ENCODE peak calls at places on chromosomes 12 and 14, in eight cellular contexts. One of them, this sample, is unnamed.

GRCh38 chr12:92034858-92035401 is 110.7 kb downstream of the BTG1 start:
- DNase-seq in body of pancreas: peak
- DNase-seq in stomach: peak
- DNase-seq in vagina: no peak
- DNase-seq in IMR-90: peak
- DNase-seq in A549: peak
- DNase-seq in uterus: peak
- DNase-seq in H1: no peak
- DNase-seq in this sample: peak

GRCh38 chr12:116609715-116610114 is 50.5 kb downstream of the MAP1LC3B2 start:
- DNase-seq in body of pancreas: no peak
- DNase-seq in uterus: no peak
- DNase-seq in vagina: no peak
- DNase-seq in stomach: no peak
- DNase-seq in H1: no peak
- DNase-seq in IMR-90: no peak
- DNase-seq in A549: no peak
- DNase-seq in this sample: no peak

GRCh38 chr12:79119796-79120195 is 255.2 kb downstream of the SYT1 start:
- DNase-seq in stomach: no peak
- DNase-seq in A549: no peak
- DNase-seq in body of pancreas: no peak
- DNase-seq in IMR-90: no peak
- DNase-seq in H1: peak
- DNase-seq in vagina: no peak
- DNase-seq in uterus: no peak
- DNase-seq in this sample: no peak

GRCh38 chr12:131250028-131250950 is 296.6 kb downstream of the ADGRD1 start:
- DNase-seq in H1: no peak
- DNase-seq in body of pancreas: no peak
- DNase-seq in stomach: no peak
- DNase-seq in A549: no peak
- DNase-seq in IMR-90: no peak
- DNase-seq in vagina: no peak
- DNase-seq in uterus: peak
- DNase-seq in this sample: no peak

GRCh38 chr14:100816286-100816949 is 9.5 kb upstream of the MEG3 start:
- DNase-seq in H1: no peak
- DNase-seq in vagina: no peak
- DNase-seq in stomach: no peak
- DNase-seq in uterus: no peak
- DNase-seq in A549: no peak
- DNase-seq in IMR-90: no peak
- DNase-seq in body of pancreas: no peak
- DNase-seq in this sample: no peak

GRCh38 chr12:93050026-93050747 is 121.1 kb upstream of the EEA1 start:
- DNase-seq in uterus: no peak
- DNase-seq in IMR-90: peak
- DNase-seq in stomach: no peak
- DNase-seq in vagina: no peak
- DNase-seq in body of pancreas: no peak
- DNase-seq in A549: no peak
- DNase-seq in H1: no peak
- DNase-seq in this sample: no peak

GRCh38 chr12:57005980-57006808 is at the start of gene ZBTB39:
- DNase-seq in vagina: no peak
- DNase-seq in stomach: peak
- DNase-seq in IMR-90: peak
- DNase-seq in H1: no peak
- DNase-seq in A549: peak
- DNase-seq in body of pancreas: peak
- DNase-seq in uterus: peak
- DNase-seq in this sample: peak

GRCh38 chr12:31005944-31006361 is 67.7 kb upstream of the DDX11 start:
- DNase-seq in A549: peak
- DNase-seq in body of pancreas: no peak
- DNase-seq in vagina: no peak
- DNase-seq in stomach: no peak
- DNase-seq in H1: no peak
- DNase-seq in uterus: no peak
- DNase-seq in IMR-90: peak
- DNase-seq in this sample: peak

GRCh38 chr14:22533057-22533704 is 55.8 kb downstream of the DAD1 start:
- DNase-seq in H1: no peak
- DNase-seq in stomach: no peak
- DNase-seq in vagina: no peak
- DNase-seq in IMR-90: no peak
- DNase-seq in body of pancreas: no peak
- DNase-seq in uterus: no peak
- DNase-seq in A549: no peak
- DNase-seq in this sample: no peak

GRCh38 chr12:109726511-109727038 is 12.9 kb downstream of the FAM222A start:
- DNase-seq in vagina: no peak
- DNase-seq in H1: no peak
- DNase-seq in stomach: no peak
- DNase-seq in IMR-90: no peak
- DNase-seq in A549: no peak
- DNase-seq in body of pancreas: no peak
- DNase-seq in uterus: no peak
- DNase-seq in this sample: no peak
- H3K27ac ChIP-seq in vagina: no peak
- H3K27ac ChIP-seq in H1: no peak
- H3K27ac ChIP-seq in stomach: no peak
- H3K27ac ChIP-seq in IMR-90: no peak
- H3K27ac ChIP-seq in A549: no peak
- H3K27ac ChIP-seq in body of pancreas: peak
- H3K27ac ChIP-seq in uterus: no peak
- H3K27ac ChIP-seq in this sample: no peak

GRCh38 chr14:64501326-64502171 is 2.1 kb downstream of the ZBTB25 start:
- DNase-seq in vagina: peak
- DNase-seq in IMR-90: peak
- DNase-seq in uterus: peak
- DNase-seq in A549: no peak
- DNase-seq in H1: no peak
- DNase-seq in stomach: peak
- DNase-seq in body of pancreas: peak
- DNase-seq in this sample: peak
- TF ChIP-seq POLR2A in vagina: no peak
- TF ChIP-seq POLR2A in IMR-90: no peak
- TF ChIP-seq POLR2A in uterus: peak
- TF ChIP-seq POLR2A in A549: no peak
- TF ChIP-seq POLR2A in H1: no peak
- TF ChIP-seq POLR2A in stomach: no peak
- TF ChIP-seq POLR2A in body of pancreas: peak
- TF ChIP-seq POLR2A in this sample: peak

DNA sequence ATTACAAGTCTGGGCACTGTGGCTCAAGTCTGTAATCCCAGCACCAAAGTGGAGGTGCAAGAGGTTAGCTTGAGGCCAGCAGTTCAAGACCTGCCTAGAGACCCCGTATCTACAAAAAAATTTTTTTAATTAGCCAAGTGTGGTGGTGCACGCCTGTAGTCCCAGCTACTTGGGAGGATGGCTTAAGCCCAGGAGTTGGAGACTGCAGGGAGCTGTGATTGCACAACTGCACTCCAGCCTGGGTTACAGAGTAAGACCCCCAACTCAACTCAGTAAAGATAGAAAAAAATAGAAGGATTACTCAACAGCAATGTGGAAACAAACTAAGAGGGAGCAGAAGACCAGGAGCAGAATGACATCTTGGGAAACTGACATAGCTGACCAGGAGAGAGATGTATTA is 13.3 kb downstream of the SBNO1 start:
- DNase-seq in IMR-90: no peak
- DNase-seq in H1: no peak
- DNase-seq in vagina: no peak
- DNase-seq in stomach: no peak
- DNase-seq in uterus: no peak
- DNase-seq in A549: no peak
- DNase-seq in body of pancreas: no peak
- DNase-seq in this sample: no peak
- H3K27ac ChIP-seq in IMR-90: no peak
- H3K27ac ChIP-seq in H1: no peak
- H3K27ac ChIP-seq in vagina: no peak
- H3K27ac ChIP-seq in stomach: no peak
- H3K27ac ChIP-seq in uterus: no peak
- H3K27ac ChIP-seq in A549: no peak
- H3K27ac ChIP-seq in body of pancreas: no peak
- H3K27ac ChIP-seq in this sample: no peak

DNA sequence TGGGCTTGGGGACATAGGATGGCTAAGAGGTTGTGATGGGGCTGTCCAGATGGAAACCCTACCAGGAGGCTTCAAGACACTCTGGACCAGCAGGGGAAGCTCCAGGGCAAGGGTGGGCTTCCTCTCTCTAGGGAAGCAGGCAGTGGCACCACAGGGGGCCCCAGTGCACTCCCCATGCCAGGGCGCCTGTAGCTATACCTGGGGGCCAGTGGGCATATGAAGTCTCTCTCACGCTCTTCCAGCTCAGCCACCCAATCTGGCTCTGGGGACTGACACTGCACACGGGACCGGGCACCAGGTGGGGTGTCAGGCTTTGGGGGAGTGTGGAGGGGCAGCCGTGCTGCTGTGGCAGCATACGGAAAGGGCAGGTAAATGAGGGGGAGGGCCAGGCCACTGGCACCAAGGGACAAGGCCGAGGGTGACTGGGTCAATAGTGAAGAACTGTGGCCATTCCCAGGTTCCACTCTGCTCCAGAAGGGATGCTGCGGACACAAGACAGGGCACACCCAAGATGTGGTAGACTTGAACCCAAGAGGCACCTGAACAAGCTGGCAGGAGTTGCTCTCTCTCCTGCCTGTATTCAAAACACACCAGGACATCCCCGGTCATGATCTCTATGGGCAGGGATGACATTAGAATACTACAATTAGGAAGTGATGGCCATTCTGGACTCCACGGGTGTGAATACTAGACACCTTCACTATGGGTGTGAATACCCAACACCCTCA is 27.5 kb downstream of the RFLNA start:
- DNase-seq in H1: no peak
- DNase-seq in IMR-90: peak
- DNase-seq in A549: no peak
- DNase-seq in body of pancreas: no peak
- DNase-seq in uterus: no peak
- DNase-seq in vagina: no peak
- DNase-seq in stomach: no peak
- DNase-seq in this sample: no peak
- TF ChIP-seq POLR2A in H1: no peak
- TF ChIP-seq POLR2A in IMR-90: no peak
- TF ChIP-seq POLR2A in A549: no peak
- TF ChIP-seq POLR2A in body of pancreas: no peak
- TF ChIP-seq POLR2A in uterus: no peak
- TF ChIP-seq POLR2A in vagina: no peak
- TF ChIP-seq POLR2A in stomach: no peak
- TF ChIP-seq POLR2A in this sample: no peak

GRCh38 chr12:45989277-45989856 is 1.0 kb downstream of the SCAF11 start:
- DNase-seq in body of pancreas: no peak
- DNase-seq in IMR-90: peak
- DNase-seq in stomach: peak
- DNase-seq in H1: no peak
- DNase-seq in vagina: peak
- DNase-seq in A549: peak
- DNase-seq in uterus: no peak
- DNase-seq in this sample: peak
- H3K27ac ChIP-seq in body of pancreas: peak
- H3K27ac ChIP-seq in IMR-90: peak
- H3K27ac ChIP-seq in stomach: peak
- H3K27ac ChIP-seq in H1: peak
- H3K27ac ChIP-seq in vagina: peak
- H3K27ac ChIP-seq in A549: peak
- H3K27ac ChIP-seq in uterus: peak
- H3K27ac ChIP-seq in this sample: peak

GRCh38 chr14:37197421-37198272 is at the start of gene MIPOL1:
- DNase-seq in stomach: peak
- DNase-seq in IMR-90: peak
- DNase-seq in vagina: no peak
- DNase-seq in uterus: peak
- DNase-seq in H1: peak
- DNase-seq in A549: peak
- DNase-seq in body of pancreas: peak
- DNase-seq in this sample: peak
- TF ChIP-seq POLR2A in stomach: peak
- TF ChIP-seq POLR2A in IMR-90: peak
- TF ChIP-seq POLR2A in vagina: no peak
- TF ChIP-seq POLR2A in uterus: peak
- TF ChIP-seq POLR2A in H1: peak
- TF ChIP-seq POLR2A in A549: peak
- TF ChIP-seq POLR2A in body of pancreas: peak
- TF ChIP-seq POLR2A in this sample: no peak

DNA sequence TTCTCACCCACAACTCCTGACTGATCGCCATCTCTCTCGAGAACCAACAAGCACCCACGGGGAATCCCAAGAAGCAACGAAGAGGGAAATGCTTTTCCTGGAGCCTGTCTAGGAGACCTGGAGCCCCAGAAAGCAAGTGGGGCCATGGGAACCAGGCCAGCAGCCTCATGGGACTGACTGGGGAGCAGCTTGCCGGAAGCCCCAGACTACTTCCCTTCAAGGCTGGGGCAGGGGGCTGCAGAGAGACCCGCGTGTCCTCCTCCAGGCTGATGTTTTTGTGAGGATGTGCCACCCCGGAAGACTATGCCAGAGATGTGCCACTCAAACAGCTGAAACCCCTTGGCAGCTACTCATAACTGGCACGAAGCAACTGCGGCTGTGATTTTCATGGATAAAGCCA is 83.8 kb downstream of the ACTN1 start:
- DNase-seq in uterus: no peak
- DNase-seq in IMR-90: no peak
- DNase-seq in A549: no peak
- DNase-seq in vagina: no peak
- DNase-seq in H1: no peak
- DNase-seq in body of pancreas: no peak
- DNase-seq in stomach: no peak
- DNase-seq in this sample: no peak
- H3K27ac ChIP-seq in uterus: peak
- H3K27ac ChIP-seq in IMR-90: peak
- H3K27ac ChIP-seq in A549: no peak
- H3K27ac ChIP-seq in vagina: no peak
- H3K27ac ChIP-seq in H1: no peak
- H3K27ac ChIP-seq in body of pancreas: no peak
- H3K27ac ChIP-seq in stomach: peak
- H3K27ac ChIP-seq in this sample: no peak

This sample was measured in Peyer's patch.